ENCODE peak calls at places on chromosomes 6 and 20, in seven cellular contexts. J is SK-N-SH, I is Panc1, G is A549, C is GM23338, E is HCT116, O is GM12878. X is an unnamed sample.

GRCh38 chr6:13068558-13069210 is 259.7 kb downstream of the TBC1D7 start:
- DNase-seq in G (no peak), E (no peak), C (no peak), I (no peak), O (no peak), J (no peak), X (no peak)

GRCh38 chr6:82906951-82907350 is 158.7 kb downstream of the UBE3D start:
- DNase-seq in O (no peak), G (no peak), J (no peak), C (no peak), I (no peak), E (no peak), X (no peak)

GRCh38 chr6:29965873-29966601 is 23.7 kb downstream of the HLA-A start:
- DNase-seq in E (peak), C (peak), G (peak), O (peak), J (peak), I (peak), X (peak)

GRCh38 chr6:92708270-92708669 is 711.1 kb downstream of the EPHA7 start:
- DNase-seq in J (no peak), E (no peak), C (no peak), G (no peak), I (no peak), O (no peak), X (no peak)

GRCh38 chr6:87029711-87030314 is 65.1 kb downstream of the CGA start:
- DNase-seq in G (peak), C (peak), I (peak), O (no peak), J (peak), E (peak), X (peak)

GRCh38 chr6:113936093-113936934 is 34.6 kb downstream of the HDAC2 start:
- DNase-seq in G (peak), J (peak), I (peak), O (peak), C (peak), E (peak), X (peak)

GRCh38 chr6:148345578-148345977 is 2.9 kb downstream of the SASH1 start:
- DNase-seq in G (no peak), C (no peak), I (no peak), O (no peak), J (no peak), E (no peak), X (no peak)

GRCh38 chr20:2260250-2260649 is 35.6 kb upstream of the TGM3 start:
- DNase-seq in J (no peak), E (no peak), G (no peak), C (no peak), O (no peak), I (no peak), X (no peak)

GRCh38 chr20:4667371-4667773 is 54.3 kb upstream of the PRND start:
- DNase-seq in J (no peak), G (no peak), I (no peak), O (no peak), C (no peak), E (no peak), X (peak)

GRCh38 chr6:21102201-21102600 is 491.4 kb upstream of the SOX4 start:
- DNase-seq in I (no peak), C (peak), J (no peak), O (no peak), G (no peak), E (no peak), X (no peak)

DNA sequence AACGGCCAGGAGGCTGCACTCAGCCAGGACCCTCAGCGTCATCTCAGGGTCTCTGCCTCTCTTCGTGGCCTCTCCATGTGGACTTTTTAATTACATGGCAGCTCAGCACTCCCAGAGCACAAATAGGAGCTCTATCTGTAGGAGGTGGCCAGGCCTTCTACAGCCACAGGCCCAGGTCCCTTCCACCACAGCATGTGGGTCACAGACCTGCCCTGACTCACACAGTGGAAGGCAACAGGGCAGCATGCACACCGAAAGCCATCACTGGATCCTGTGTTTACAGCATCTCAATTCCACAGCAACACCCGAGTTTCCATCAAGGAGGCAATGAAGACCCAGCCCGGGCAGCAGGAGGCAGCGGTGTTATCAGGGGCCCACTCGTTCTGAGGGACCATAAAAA is 65.8 kb upstream of the CD93 start:
- DNase-seq in J (no peak), C (no peak), G (no peak), I (no peak), E (no peak), O (no peak), X (no peak)
- H3K27ac ChIP-seq in J (peak), C (no peak), G (peak), I (no peak), E (no peak), O (no peak), X (peak)

DNA sequence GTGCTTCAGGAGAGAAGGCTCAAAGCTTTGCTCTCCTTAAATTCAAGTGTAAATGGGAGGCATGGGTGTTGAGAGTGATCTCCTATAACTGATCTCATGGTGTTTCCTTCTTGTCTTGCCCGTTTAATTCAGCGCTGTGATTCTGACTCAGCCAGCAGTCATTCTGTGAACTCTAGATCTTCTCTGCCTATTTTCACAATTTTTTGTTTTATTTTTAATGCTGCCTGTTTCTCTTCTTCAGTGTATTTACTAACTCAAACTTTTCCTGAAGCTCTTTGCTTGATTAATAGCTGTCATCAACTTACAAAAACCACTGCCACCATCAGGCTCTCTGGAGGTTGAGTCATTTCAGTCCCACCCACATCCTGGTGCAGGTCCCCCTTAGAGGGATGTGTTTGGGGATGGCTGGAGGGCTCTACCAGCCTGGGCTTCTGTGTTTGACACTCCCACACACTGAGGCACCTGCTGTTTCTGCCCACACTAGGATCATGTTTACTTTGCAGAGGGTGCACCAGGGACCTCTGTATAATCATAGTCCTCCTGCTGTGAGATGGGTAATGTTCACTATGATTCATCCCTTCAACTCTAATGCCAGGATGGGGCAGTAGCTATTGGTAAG is 94.0 kb downstream of the SHLD1 start:
- DNase-seq in O (peak), I (peak), J (no peak), C (no peak), E (peak), G (peak), X (no peak)
- TF ChIP-seq REST in O (no peak), I (no peak), J (no peak), C (no peak), E (no peak), G (no peak), X (no peak)

DNA sequence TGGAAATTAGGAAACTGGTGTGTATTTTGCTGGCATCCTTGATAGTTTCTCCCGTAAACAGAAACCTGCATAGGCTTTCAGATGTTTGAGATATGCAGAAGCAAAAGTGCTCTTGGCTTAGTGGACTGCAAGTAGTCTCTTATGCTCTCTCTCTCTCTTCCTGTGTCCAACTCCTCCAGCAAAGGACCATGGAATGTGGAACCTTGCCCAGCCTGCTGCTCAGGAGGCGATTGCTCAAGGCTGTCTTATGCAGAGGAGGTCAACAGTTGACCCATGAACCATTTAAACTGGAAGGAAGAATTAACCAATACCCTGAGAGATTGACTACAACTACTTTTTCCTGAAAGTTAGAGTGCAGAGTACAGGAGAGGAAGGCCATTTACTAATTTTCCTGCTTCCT is 105.1 kb downstream of the RPS12 start:
- DNase-seq in G (no peak), J (no peak), C (peak), O (no peak), I (no peak), E (no peak), X (no peak)
- H3K27ac ChIP-seq in G (no peak), J (no peak), C (no peak), O (no peak), I (no peak), E (no peak), X (no peak)

GRCh38 chr6:107653861-107654394 is 164.0 kb downstream of the SOBP start:
- DNase-seq in J (no peak), O (no peak), E (no peak), I (no peak), G (no peak), C (no peak), X (no peak)
- TF ChIP-seq REST in J (no peak), O (no peak), E (no peak), I (no peak), G (no peak), C (no peak), X (no peak)

DNA sequence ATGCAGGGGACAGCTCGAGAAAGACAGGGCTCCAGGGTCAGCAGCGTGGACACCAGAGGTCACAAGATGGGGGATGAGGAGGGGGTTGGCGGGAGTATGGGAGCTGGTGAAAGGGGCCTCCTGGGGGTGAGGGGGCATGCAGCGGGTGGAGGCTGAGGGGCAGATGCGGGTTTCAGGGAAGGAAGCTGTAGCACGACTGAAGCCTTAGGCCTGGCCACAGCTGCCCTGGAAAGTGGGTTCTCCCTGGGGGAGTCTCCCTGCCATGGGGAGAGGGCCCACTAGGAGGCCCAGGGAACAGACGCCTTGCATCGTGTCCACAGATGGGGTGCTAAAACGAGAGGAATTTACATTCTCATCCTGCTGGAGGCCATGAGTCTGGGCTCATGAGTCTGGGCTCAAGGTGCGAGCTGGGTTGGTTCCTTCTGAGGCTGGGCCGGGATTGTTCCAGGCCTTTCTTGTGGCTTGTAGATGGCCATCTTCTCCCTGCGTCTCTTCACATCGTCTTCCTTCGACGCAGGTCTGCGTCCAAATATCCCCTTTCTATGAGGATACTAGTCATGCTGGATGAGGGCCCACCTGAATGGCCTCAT is 18.0 kb downstream of the APCDD1L start:
- DNase-seq in C (no peak), G (no peak), J (no peak), O (no peak), I (no peak), E (no peak), X (no peak)
- H3K27ac ChIP-seq in C (no peak), G (no peak), J (no peak), O (no peak), I (no peak), E (no peak), X (no peak)

DNA sequence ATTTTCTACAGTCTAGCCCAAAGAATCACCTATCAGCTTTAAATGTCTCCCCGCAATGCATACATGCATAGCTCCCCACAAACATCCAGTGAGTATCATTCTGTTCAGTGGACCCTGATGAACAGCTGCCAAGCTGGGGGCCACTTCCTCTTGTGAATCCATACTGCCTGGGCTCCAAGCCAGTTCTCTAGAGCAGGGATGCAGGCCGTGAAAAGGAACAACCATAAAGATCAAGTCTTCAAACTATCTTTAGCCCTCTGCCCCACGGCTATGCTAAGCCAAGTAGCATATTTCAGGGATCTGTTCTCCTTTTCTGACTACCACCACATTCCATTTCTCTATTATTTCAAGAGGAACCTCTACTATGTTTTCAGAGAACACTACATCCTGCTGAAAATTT is 191.7 kb upstream of the BTBD3 start:
- DNase-seq in G (no peak), O (no peak), C (no peak), E (no peak), J (no peak), I (no peak), X (no peak)
- TF ChIP-seq REST in G (no peak), O (no peak), C (no peak), E (no peak), J (no peak), I (no peak), X (no peak)

GRCh38 chr20:48788486-48789072 is 39.2 kb downstream of the PREX1 start:
- DNase-seq in C (no peak), I (no peak), E (no peak), G (no peak), J (no peak), O (peak), X (no peak)

GRCh38 chr20:48786916-48787676 is 40.7 kb downstream of the PREX1 start:
- DNase-seq in I (no peak), C (no peak), O (no peak), J (no peak), E (no peak), G (no peak), X (no peak)

GRCh38 chr20:48789185-48789668 is 38.6 kb downstream of the PREX1 start:
- DNase-seq in J (no peak), E (no peak), G (no peak), O (no peak), C (no peak), I (no peak), X (no peak)

GRCh38 chr20:48789781-48790544 is 37.8 kb downstream of the PREX1 start:
- DNase-seq in G (no peak), O (no peak), I (no peak), J (no peak), C (no peak), E (no peak), X (no peak)

GRCh38 chr20:48787861-48788375 is 39.9 kb downstream of the PREX1 start:
- DNase-seq in C (no peak), J (no peak), G (peak), E (no peak), O (no peak), I (no peak), X (peak)
- H3K27ac ChIP-seq in C (no peak), J (no peak), G (peak), E (no peak), O (peak), I (no peak), X (peak)

GRCh38 chr6:41549673-41550072 is 3.5 kb downstream of the FOXP4 start:
- DNase-seq in E (no peak), J (no peak), G (no peak), O (no peak), I (no peak), C (no peak), X (no peak)

GRCh38 chr6:41546866-41547798 is 951 bp downstream of the FOXP4 start:
- DNase-seq in C (peak), J (peak), E (no peak), G (peak), O (no peak), I (no peak), X (peak)

GRCh38 chr6:41548841-41549642 is 2.9 kb downstream of the FOXP4 start:
- DNase-seq in G (no peak), J (no peak), I (no peak), C (peak), E (no peak), O (no peak), X (no peak)

GRCh38 chr6:41547799-41548097 is 1.6 kb downstream of the FOXP4 start:
- DNase-seq in O (no peak), I (no peak), J (no peak), C (peak), G (no peak), E (no peak), X (no peak)

GRCh38 chr6:41548098-41548840 is 2.1 kb downstream of the FOXP4 start:
- DNase-seq in C (peak), O (no peak), G (no peak), J (no peak), I (no peak), E (no peak), X (no peak)
- TF ChIP-seq REST in C (no peak), O (no peak), G (no peak), J (no peak), I (no peak), E (no peak), X (no peak)

GRCh38 chr20:53734006-53734688 is 140.5 kb upstream of the ZNF217 start:
- DNase-seq in O (no peak), I (no peak), J (no peak), E (no peak), G (no peak), C (no peak), X (no peak)
- H3K27ac ChIP-seq in O (no peak), I (peak), J (no peak), E (no peak), G (peak), C (no peak), X (no peak)

X was measured in HL-60.